ENCODE peak calls at places on chromosomes 7 and 10, in four cellular contexts. A is stimulated activated CD4-positive, alpha-beta T cell treated with anti-CD3 and anti-CD28 coated beads, Interleukin-2, amount 100 ng/mL, for 48 hours; T is DMS 273 treated with DMSO at 0.1 percent for 48 hours; E is astrocyte of the cerebellum. L is an unnamed sample.

GRCh38 chr7:91772100-91772794 is 108.3 kb downstream of the MTERF1 start:
- DNase-seq in A (no peak), T (no peak), E (peak; percentile 35), L (no peak)

GRCh38 chr7:35802649-35803048 is 1.8 kb downstream of the SEPTIN7 start:
- DNase-seq in A (no peak), T (no peak), E (no peak), L (no peak)

GRCh38 chr7:118185163-118185860 is 1.3 kb downstream of the LSM8 start:
- DNase-seq in A (no peak), T (no peak), E (no peak), L (no peak)

GRCh38 chr7:50728184-50728583 is 54.5 kb downstream of the GRB10 start:
- DNase-seq in A (no peak), T (no peak), E (peak; percentile 24), L (no peak)

GRCh38 chr7:133217805-133218204 is 35.1 kb upstream of the EXOC4 start:
- DNase-seq in A (no peak), T (no peak), E (no peak), L (no peak)

GRCh38 chr10:53140516-53140915 is 367.9 kb upstream of the MBL2 start:
- DNase-seq in A (no peak), T (no peak), E (peak; percentile 0), L (no peak)

GRCh38 chr7:79647711-79648110 is 194.2 kb upstream of the MAGI2 start:
- DNase-seq in A (no peak), T (no peak), E (no peak), L (no peak)

GRCh38 chr7:38506756-38507155 is 124.4 kb downstream of the AMPH start:
- DNase-seq in A (no peak), T (no peak), E (no peak), L (no peak)

GRCh38 chr7:101363734-101364374 is 1.2 kb downstream of the COL26A1 start:
- DNase-seq in A (peak; percentile 72), T (peak; percentile 33), E (peak; percentile 35), L (peak; percentile 66)

GRCh38 chr10:58544135-58544534 is 31.5 kb downstream of the BICC1 start:
- DNase-seq in A (no peak), T (no peak), E (peak; percentile 13), L (no peak)

GRCh38 chr10:78914502-78915330 is 154.1 kb upstream of the ZMIZ1 start:
- DNase-seq in A (no peak), T (no peak), E (no peak), L (no peak)

GRCh38 chr10:86103391-86104101 is 263.0 kb downstream of the GRID1 start:
- DNase-seq in A (no peak), T (peak; percentile 3), E (no peak), L (no peak)

GRCh38 chr7:50552139-50552538 is 13.1 kb downstream of the DDC start:
- DNase-seq in A (no peak), T (no peak), E (no peak), L (peak; percentile 86)

GRCh38 chr10:10872706-10873276 is 144.9 kb upstream of the CELF2 start:
- DNase-seq in A (no peak), T (no peak), E (no peak), L (no peak)

GRCh38 chr7:11300231-11300630 is 326.6 kb downstream of the PHF14 start:
- DNase-seq in A (no peak), T (peak; percentile 54), E (no peak), L (no peak)

GRCh38 chr10:10613654-10614244 is 403.9 kb upstream of the CELF2 start:
- DNase-seq in A (no peak), T (no peak), E (no peak), L (no peak)

GRCh38 chr10:119445311-119445934 is 97.1 kb downstream of the RGS10 start:
- DNase-seq in A (peak; percentile 91), T (peak; percentile 7), E (peak; percentile 49), L (peak; percentile 30)

GRCh38 chr10:89301721-89302445 is at the start of gene IFIT2:
- DNase-seq in A (no peak), T (peak; percentile 20), E (peak; percentile 43), L (no peak)

GRCh38 chr7:80480566-80480965 is 31.3 kb downstream of the GNAT3 start:
- DNase-seq in A (no peak), T (no peak), E (no peak), L (no peak)

GRCh38 chr7:117775826-117776623 is 97.2 kb downstream of the CTTNBP2 start:
- DNase-seq in A (no peak), T (no peak), E (no peak), L (no peak)

GRCh38 chr10:10782603-10783002 is 235.1 kb upstream of the CELF2 start:
- DNase-seq in A (no peak), T (no peak), E (no peak), L (no peak)

GRCh38 chr7:88919484-88920131 is 124.1 kb upstream of the TEX47 start:
- DNase-seq in A (no peak), T (no peak), E (peak; percentile 4), L (no peak)

GRCh38 chr7:19442016-19442785 is 266.6 kb downstream of the POLR1F start:
- DNase-seq in A (no peak), T (peak; percentile 13), E (peak; percentile 46), L (no peak)

L was measured in NCI-H1930.